ENCODE peak calls at places on chromosome 19, in eight cellular contexts. J is HCT116, F is cardiac muscle cell, Q is tibial nerve, M is breast epithelium, H is stomach, L is astrocyte, N is endothelial cell of umbilical vein. Y is an unnamed sample.

GRCh38 chr19:11092181-11092538 is 2.9 kb downstream of the LDLR start:
- DNase-seq in M (no peak), N (peak; percentile 81), H (no peak), Q (no peak), F (no peak), L (peak; percentile 65), J (peak; percentile 56), Y (peak; percentile 86)

GRCh38 chr19:43519436-43520088 is 7.4 kb downstream of the ETHE1 start:
- DNase-seq in H (peak; percentile 84), Q (peak; percentile 73), N (peak; percentile 78), M (no peak), L (peak; percentile 89), J (peak; percentile 74), F (peak; percentile 90), Y (peak; percentile 94)

GRCh38 chr19:50325310-50326100 is 3.7 kb downstream of the KCNC3 start:
- DNase-seq in N (peak; percentile 60), J (peak; percentile 73), Q (no peak), L (no peak), H (peak; percentile 77), M (no peak), F (peak; percentile 96), Y (peak; percentile 100)

GRCh38 chr19:54106716-54107115 is 4.1 kb downstream of the NDUFA3 start:
- DNase-seq in M (no peak), N (no peak), J (no peak), F (no peak), L (no peak), Q (no peak), H (no peak), Y (peak; percentile 21)

GRCh38 chr19:47631681-47632446 is 22.9 kb downstream of the BICRA start:
- DNase-seq in M (no peak), J (no peak), F (no peak), N (no peak), H (no peak), L (no peak), Q (no peak), Y (peak; percentile 66)

GRCh38 chr19:41521860-41522555 is 54.0 kb upstream of the CEACAM21 start:
- DNase-seq in M (no peak), H (no peak), J (no peak), F (peak; percentile 2), Q (no peak), L (no peak), N (no peak), Y (no peak)

GRCh38 chr19:11345122-11345752 is 831 bp downstream of the TMEM205 start:
- DNase-seq in L (no peak), F (no peak), M (no peak), N (peak; percentile 21), Q (no peak), J (no peak), H (no peak), Y (peak; percentile 21)

GRCh38 chr19:12278713-12279112 is 16.0 kb downstream of the ZNF44 start:
- DNase-seq in J (no peak), L (no peak), N (no peak), Q (no peak), H (no peak), M (no peak), F (no peak), Y (no peak)

GRCh38 chr19:1214862-1215731 is 9.5 kb downstream of the STK11 start:
- DNase-seq in Q (no peak), F (no peak), L (no peak), M (no peak), N (no peak), H (peak; percentile 82), J (no peak), Y (peak; percentile 92)

GRCh38 chr19:14437578-14438140 is 4.6 kb downstream of the PKN1 start:
- DNase-seq in N (no peak), L (no peak), M (no peak), F (no peak), J (no peak), Q (no peak), H (no peak), Y (no peak)

GRCh38 chr19:14435320-14436050 is 2.4 kb downstream of the PKN1 start:
- DNase-seq in N (no peak), H (no peak), M (no peak), Q (no peak), F (no peak), L (no peak), J (no peak), Y (no peak)

GRCh38 chr19:14440049-14440448 is 6.9 kb downstream of the PKN1 start:
- DNase-seq in N (peak; percentile 33), H (peak; percentile 72), L (no peak), F (no peak), M (no peak), Q (peak; percentile 55), J (no peak), Y (no peak)

GRCh38 chr19:14441041-14441938 is 8.2 kb downstream of the PKN1 start:
- DNase-seq in N (no peak), H (no peak), F (no peak), M (no peak), J (no peak), L (no peak), Q (no peak), Y (peak; percentile 71)

GRCh38 chr19:14439014-14439413 is 5.9 kb downstream of the PKN1 start:
- DNase-seq in F (no peak), J (no peak), Q (no peak), N (no peak), M (no peak), H (no peak), L (no peak), Y (no peak)
- H3K4me1 ChIP-seq in F (peaks cover 2% of the 10 kb centered on the region), J (peaks cover 14% of the 10 kb centered on the region), Q (no peaks in the 10 kb centered on the region), N (peaks cover 43% of the 10 kb centered on the region), M (peaks cover 6% of the 10 kb centered on the region), H (peaks cover 37% of the 10 kb centered on the region), L (peaks cover 13% of the 10 kb centered on the region), Y (peaks cover 11% of the 10 kb centered on the region)

DNA sequence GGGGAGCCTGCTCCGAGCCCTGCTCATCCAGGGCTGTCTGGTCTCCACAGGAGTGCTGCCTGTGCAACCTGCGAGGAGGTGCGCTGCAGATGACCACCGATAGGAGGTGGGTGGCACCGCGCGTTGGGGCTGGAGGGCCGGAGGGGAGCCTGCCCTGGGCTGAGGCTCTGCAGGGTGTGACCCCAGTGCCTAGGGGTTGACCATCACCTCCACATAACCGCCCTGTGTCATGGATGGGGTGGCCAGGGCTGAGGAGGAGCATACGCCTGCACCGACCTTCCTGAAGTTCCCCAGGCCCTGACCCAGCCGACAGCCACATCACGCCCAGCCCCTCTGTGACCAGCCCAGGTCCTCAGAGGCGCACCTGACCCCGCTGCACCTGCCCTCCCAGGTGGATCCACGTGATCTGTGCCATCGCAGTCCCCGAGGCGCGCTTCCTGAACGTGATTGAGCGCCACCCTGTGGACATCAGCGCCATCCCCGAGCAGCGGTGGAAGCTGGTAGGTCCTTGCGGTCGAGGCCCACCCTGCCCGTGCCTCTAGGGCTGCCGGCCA is 168.7 kb downstream of the KDM4B start:
- DNase-seq in M (no peak), F (peak; percentile 58), L (no peak), J (no peak), Q (no peak), N (no peak), H (no peak), Y (no peak)
- TF ChIP-seq CTCF in M (no peak), F (peak; percentile 24), L (no peak), J (peak; percentile 45), Q (no peak), N (peak; percentile 10), H (no peak), Y (no peak)

GRCh38 chr19:18418034-18418724 is 1.0 kb upstream of the SSBP4 start:
- DNase-seq in H (no peak), N (no peak), Q (no peak), L (no peak), J (no peak), M (no peak), F (no peak), Y (peak; percentile 86)
- H3K4me1 ChIP-seq in H (peaks cover 84% of the 10 kb centered on the region), N (peaks cover 46% of the 10 kb centered on the region), Q (no peaks in the 10 kb centered on the region), L (peaks cover 54% of the 10 kb centered on the region), J (peaks cover 54% of the 10 kb centered on the region), M (peaks cover 34% of the 10 kb centered on the region), F (peaks cover 13% of the 10 kb centered on the region), Y (peaks cover 57% of the 10 kb centered on the region)

GRCh38 chr19:58150328-58150921 is at the start of gene ZNF329:
- DNase-seq in L (peak; percentile 62), M (peak; percentile 88), Q (peak; percentile 69), F (peak; percentile 93), J (peak; percentile 29), H (peak; percentile 85), N (peak; percentile 88), Y (peak; percentile 99)
- TF ChIP-seq CTCF in L (no peak), M (no peak), Q (no peak), F (no peak), J (no peak), H (no peak), N (no peak), Y (no peak)

GRCh38 chr19:6100284-6100915 is 9.9 kb downstream of the RFX2 start:
- DNase-seq in L (no peak), F (no peak), J (no peak), N (peak; percentile 74), M (no peak), Q (no peak), H (no peak), Y (no peak)
- H3K4me1 ChIP-seq in L (peaks cover 14% of the 10 kb centered on the region), F (peaks cover 23% of the 10 kb centered on the region), J (no peaks in the 10 kb centered on the region), N (peaks cover 51% of the 10 kb centered on the region), M (no peaks in the 10 kb centered on the region), Q (no peaks in the 10 kb centered on the region), H (peaks cover 10% of the 10 kb centered on the region), Y (peaks cover 30% of the 10 kb centered on the region)

DNA sequence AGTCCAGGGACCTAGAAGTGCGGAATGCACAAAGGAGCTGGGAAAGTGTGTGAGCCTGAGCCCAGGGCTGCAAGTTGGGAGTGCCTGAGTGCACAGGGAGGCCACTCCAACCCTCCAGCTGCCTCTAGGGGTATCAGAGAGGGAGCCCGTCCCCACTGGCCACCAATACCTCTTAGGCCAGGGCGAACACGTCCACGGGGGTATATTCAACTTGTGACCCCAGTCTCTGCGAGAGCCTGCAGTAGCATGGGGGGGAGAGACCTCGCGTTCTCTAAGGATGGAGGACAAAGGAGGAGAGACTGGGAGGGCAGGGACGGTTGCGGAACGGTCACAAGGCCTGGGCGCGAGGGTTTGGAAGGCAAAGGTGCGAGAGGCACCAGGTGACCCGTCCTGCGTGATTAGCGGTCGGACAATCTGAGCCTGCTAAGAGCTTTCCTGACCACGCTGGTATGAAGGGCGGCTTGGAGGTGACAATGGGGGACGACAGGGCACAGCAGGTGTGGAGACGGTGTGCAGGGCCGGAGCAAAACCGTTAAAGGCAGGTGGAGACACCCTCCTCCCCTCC is 676 bp downstream of the CD320 start:
- DNase-seq in H (peak; percentile 25), L (no peak), N (no peak), F (no peak), J (no peak), Q (no peak), M (no peak), Y (peak; percentile 72)
- TF ChIP-seq CTCF in H (no peak), L (no peak), N (no peak), F (no peak), J (no peak), Q (no peak), M (no peak), Y (no peak)